ENCODE peak calls at places on chromosomes 5 and 9, in five cellular contexts. Q is transverse colon, Y is HT-29, T is NCI-H1105, Z is renal cortical epithelial cell. C is an unnamed sample.

GRCh38 chr9:77142366-77142765 is 35.0 kb upstream of the VPS13A start:
- DNase-seq in Q (no peak), Y (no peak), T (no peak), Z (no peak), C (no peak)

GRCh38 chr5:38465045-38465444 is 91.4 kb downstream of the LIFR start:
- DNase-seq in Q (no peak), Y (no peak), T (peak), Z (no peak), C (no peak)

GRCh38 chr5:16593630-16594029 is 23.2 kb downstream of the RETREG1 start:
- DNase-seq in Q (no peak), Y (no peak), T (no peak), Z (no peak), C (no peak)

GRCh38 chr9:7216004-7216821 is 458.4 kb downstream of the KDM4C start:
- DNase-seq in Q (no peak), Y (peak), T (no peak), Z (peak), C (peak)

GRCh38 chr5:57891443-57891842 is 408.8 kb upstream of the ACTBL2 start:
- DNase-seq in Q (no peak), Y (no peak), T (no peak), Z (no peak), C (peak)

GRCh38 chr9:99451121-99451606 is 229.1 kb downstream of the SEC61B start:
- DNase-seq in Q (no peak), Y (no peak), T (no peak), Z (no peak), C (no peak)

GRCh38 chr5:141084487-141084989 is 9.9 kb upstream of the PCDHB2 start:
- DNase-seq in Q (peak), Y (peak), T (no peak), Z (peak), C (peak)

GRCh38 chr5:56259002-56259511 is 25.9 kb upstream of the ANKRD55 start:
- DNase-seq in Q (no peak), Y (no peak), T (no peak), Z (peak), C (peak)

GRCh38 chr9:35237303-35237702 is 75.5 kb downstream of the UNC13B start:
- DNase-seq in Q (peak), Y (peak), T (no peak), Z (peak), C (peak)

GRCh38 chr9:135961277-135961705 is at the start of gene UBAC1:
- DNase-seq in Q (peak), Y (peak), T (peak), Z (peak), C (peak)

GRCh38 chr5:178650214-178650613 is 23.4 kb upstream of the CLK4 start:
- DNase-seq in Q (no peak), Y (no peak), T (no peak), Z (no peak), C (no peak)